ENCODE peak calls at places on chromosomes 16 and 17, in ten cellular contexts. Q is esophagus squamous epithelium, I is right lobe of liver, F is HCT116, Y is aorta, M is adipocyte, V is cardiac muscle cell, H is endothelial cell of umbilical vein, N is right atrium auricular region, O is right cardiac atrium. S is an unnamed sample. For H3K4me1, the result is how much of the 10 kb centered on the place peaks cover.

GRCh38 chr16:10390330-10390729 is 4.5 kb downstream of the ATF7IP2 start:
- DNase-seq in Q (no peak), I (no peak), F (no peak), Y (no peak), M (no peak), V (no peak), H (no peak), N (no peak), O (no peak), S (no peak)

GRCh38 chr17:18974407-18975149 is 22.6 kb downstream of the SLC5A10 start:
- DNase-seq in Q (no peak), I (no peak), F (no peak), Y (no peak), M (no peak), V (no peak), H (no peak), N (no peak), O (no peak), S (no peak)

GRCh38 chr17:1644493-1645206 is 882 bp downstream of the SCARF1 start:
- DNase-seq in Q (no peak), I (no peak), F (no peak), Y (no peak), M (no peak), V (peak), H (peak), N (no peak), O (no peak), S (no peak)

GRCh38 chr17:51397361-51398127 is 137.2 kb downstream of the UTP18 start:
- DNase-seq in Q (no peak), I (no peak), F (peak), Y (no peak), M (no peak), V (no peak), H (no peak), N (no peak), O (no peak), S (no peak)

GRCh38 chr17:77217136-77217535 is 76.4 kb downstream of the SEC14L1 start:
- DNase-seq in Q (no peak), I (no peak), F (no peak), Y (peak), M (no peak), V (no peak), H (no peak), N (no peak), O (no peak), S (no peak)

GRCh38 chr17:61209524-61209923 is 190.1 kb upstream of the TBX2 start:
- DNase-seq in Q (no peak), I (no peak), F (no peak), Y (no peak), M (no peak), V (no peak), H (no peak), N (no peak), O (no peak), S (no peak)

GRCh38 chr16:51759999-51760398 is 608.9 kb upstream of the SALL1 start:
- DNase-seq in Q (no peak), I (no peak), F (no peak), Y (no peak), M (no peak), V (no peak), H (no peak), N (no peak), O (no peak), S (no peak)

GRCh38 chr17:77316191-77316641 is 175.4 kb downstream of the SEC14L1 start:
- DNase-seq in Q (no peak), I (peak), F (no peak), Y (peak), M (peak), V (peak), H (no peak), N (peak), O (peak), S (no peak)

GRCh38 chr16:87692176-87692575 is 73.6 kb downstream of the KLHDC4 start:
- DNase-seq in Q (no peak), I (no peak), F (no peak), Y (no peak), M (no peak), V (no peak), H (no peak), N (no peak), O (no peak), S (no peak)

GRCh38 chr17:69592692-69593350 is 178.3 kb downstream of the MAP2K6 start:
- DNase-seq in Q (no peak), I (no peak), F (no peak), Y (no peak), M (peak), V (no peak), H (no peak), N (no peak), O (no peak), S (no peak)

DNA sequence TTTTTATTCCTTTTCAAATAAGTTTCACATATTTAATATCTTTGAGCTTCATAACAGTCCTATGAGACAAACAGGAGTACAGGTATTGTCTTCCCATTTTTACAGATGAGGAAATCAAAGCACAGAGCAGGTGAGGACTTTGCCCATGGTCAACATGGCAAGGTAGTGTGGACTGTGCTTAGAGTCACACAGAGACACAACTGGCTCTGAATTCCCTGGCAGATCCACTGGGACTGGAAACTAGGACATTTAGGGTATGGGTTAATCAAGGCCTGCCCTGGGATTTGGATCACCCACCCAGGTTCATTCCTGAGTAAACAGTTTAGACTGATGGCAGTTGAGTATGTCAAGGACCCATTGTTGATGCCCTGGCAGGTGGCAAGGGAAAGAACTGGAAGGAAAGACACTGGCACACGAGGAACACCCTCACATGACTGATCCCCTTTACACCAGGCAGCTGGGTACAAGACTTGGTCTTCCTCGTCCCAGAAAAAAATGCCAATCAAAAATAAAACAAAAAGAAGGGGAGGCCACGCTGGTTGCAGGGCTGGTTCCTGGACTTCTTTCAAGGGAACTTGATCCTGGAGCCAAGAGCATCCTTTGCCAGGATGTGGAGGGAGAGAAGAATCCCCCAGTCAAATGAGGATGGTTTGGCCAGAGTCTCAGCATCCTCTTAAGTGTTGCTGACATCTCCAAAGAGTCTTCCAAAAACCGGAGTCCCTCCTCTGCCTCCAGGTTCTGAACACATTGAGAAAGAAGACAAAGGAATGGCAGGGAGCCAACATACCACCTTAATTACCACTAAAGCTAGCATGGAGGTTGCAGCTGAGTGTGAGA is 34.9 kb downstream of the CHD9 start:
- DNase-seq in Q (no peak), I (no peak), F (no peak), Y (no peak), M (peak), V (peak), H (peak), N (no peak), O (no peak), S (no peak)
- H3K4me1 ChIP-seq in Q (half or more), I (half or more), F (under half), Y (under half), M (half or more), V (under half), H (under half), N (half or more), O (under half), S (half or more)

DNA sequence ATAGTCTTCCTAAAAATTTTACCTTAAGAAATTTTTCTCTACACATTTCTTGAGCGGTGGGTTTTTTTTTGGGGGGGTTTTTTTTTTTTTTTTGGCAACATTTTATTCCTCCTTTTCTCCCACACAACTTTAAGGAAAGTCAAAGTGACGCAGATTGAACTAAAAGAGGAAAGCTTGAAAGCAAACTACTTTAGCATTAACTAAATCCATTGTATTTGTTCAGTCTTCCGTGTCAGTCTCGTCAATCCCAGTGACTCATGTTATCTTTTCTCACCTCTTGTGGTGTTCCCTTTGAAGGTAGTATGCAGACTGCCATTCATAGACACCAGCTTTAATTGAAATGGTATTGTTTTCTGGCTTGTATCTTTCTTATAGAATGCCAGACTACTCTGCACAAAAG is 39.3 kb downstream of the TADA2A start:
- DNase-seq in Q (no peak), I (no peak), F (peak), Y (no peak), M (no peak), V (no peak), H (no peak), N (no peak), O (no peak), S (no peak)
- H3K4me1 ChIP-seq in Q (under half), I (under half), F (under half), Y (under half), M (under half), V (under half), H (under half), N (under half), O (under half), S (under half)

GRCh38 chr17:13544755-13545154 is 57.0 kb downstream of the HS3ST3A1 start:
- DNase-seq in Q (no peak), I (no peak), F (no peak), Y (no peak), M (no peak), V (peak), H (no peak), N (no peak), O (no peak), S (no peak)

GRCh38 chr17:13541032-13541480 is 60.7 kb downstream of the HS3ST3A1 start:
- DNase-seq in Q (no peak), I (no peak), F (peak), Y (no peak), M (peak), V (peak), H (no peak), N (no peak), O (no peak), S (no peak)

GRCh38 chr17:13540546-13540945 is 61.2 kb downstream of the HS3ST3A1 start:
- DNase-seq in Q (no peak), I (no peak), F (no peak), Y (no peak), M (no peak), V (no peak), H (no peak), N (no peak), O (no peak), S (no peak)

GRCh38 chr17:13544292-13544691 is 57.4 kb downstream of the HS3ST3A1 start:
- DNase-seq in Q (no peak), I (no peak), F (no peak), Y (peak), M (peak), V (peak), H (no peak), N (no peak), O (no peak), S (no peak)

DNA sequence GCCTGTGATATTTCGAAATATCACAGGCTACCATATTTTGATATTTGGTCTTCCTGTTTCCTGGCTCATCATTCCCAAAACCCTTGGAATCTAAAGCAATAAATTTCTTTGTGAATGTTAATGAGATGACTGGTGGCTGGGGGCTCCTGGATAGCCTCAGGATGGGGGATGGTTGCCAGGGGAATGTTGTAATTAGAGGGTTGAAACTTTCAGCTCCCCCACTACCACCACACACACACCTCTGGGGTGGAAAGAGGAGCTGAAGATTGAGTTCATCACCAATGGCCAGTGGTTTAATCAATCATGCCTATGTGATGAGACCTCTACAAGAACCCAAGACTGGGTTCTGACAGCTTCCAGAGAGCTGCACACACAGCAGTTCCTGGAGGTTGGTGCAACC is 59.1 kb downstream of the HS3ST3A1 start:
- DNase-seq in Q (no peak), I (no peak), F (no peak), Y (no peak), M (no peak), V (no peak), H (no peak), N (no peak), O (no peak), S (no peak)
- H3K4me1 ChIP-seq in Q (under half), I (under half), F (under half), Y (under half), M (under half), V (under half), H (under half), N (under half), O (under half), S (under half)

DNA sequence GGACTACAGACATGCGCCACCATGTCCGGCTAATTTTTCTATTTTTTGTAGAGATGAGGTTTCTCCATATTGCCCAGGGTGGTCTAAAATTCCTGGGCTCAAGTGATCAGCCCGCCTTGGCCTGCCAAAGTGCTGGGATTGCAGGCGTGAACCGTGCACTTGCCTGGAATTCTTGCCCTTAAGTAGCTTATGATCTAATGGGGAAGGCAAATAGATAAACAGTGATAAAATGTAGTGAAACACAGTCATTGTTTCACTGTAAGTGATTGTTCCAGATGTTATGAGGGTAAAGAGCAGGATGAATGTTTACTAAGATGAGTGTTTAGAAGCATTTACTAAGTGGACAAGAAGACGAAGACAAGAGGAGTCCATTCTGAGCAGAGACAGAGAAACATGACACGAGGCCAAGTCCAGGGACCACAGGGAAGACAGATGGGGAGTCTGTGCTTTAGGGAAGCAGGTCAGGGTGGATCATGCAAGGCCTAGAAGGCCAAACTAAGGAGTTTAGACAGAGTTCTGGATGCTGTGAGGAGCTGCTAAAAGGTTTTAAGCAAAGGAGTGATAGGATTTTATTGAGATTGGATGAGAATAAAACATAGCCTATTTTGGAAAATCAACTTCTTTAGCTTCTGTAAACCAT is 36.9 kb downstream of the YPEL2 start:
- DNase-seq in Q (no peak), I (no peak), F (no peak), Y (no peak), M (no peak), V (no peak), H (no peak), N (no peak), O (no peak), S (no peak)
- H3K4me1 ChIP-seq in Q (half or more), I (half or more), F (under half), Y (under half), M (half or more), V (half or more), H (half or more), N (half or more), O (half or more), S (half or more)

DNA sequence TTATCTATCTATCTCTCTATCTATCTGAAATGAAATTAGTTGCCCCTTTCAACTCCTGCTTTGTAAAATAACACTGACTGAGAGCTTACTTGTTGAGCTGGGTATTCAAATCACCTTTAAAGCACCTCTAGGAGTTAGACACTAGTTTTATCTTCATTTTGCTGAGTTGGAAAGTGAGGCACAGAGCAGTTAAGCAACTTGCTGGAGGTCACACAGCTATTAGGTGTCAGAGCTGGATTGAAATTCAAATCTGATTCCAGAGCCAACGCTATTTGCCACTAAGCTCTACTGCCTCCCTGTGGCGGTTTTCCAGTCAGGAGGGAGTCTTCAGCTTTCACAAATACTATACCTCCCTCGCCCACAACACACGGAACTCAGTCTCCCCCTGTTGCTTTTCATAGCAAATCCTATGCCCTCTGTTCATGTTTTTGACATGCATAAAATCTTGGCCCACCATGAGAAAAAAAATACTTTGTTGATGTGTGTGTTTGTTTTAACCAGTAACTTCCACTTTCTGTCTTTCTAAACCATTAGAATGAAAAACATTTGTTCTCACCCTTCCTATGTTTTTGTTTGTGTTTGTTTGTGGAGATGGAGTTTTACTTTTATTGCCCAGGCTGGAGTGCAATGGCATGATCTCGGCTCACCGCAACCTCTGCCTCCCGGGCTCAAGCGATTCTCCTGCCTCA is 74.8 kb upstream of the SMURF2 start:
- DNase-seq in Q (no peak), I (no peak), F (peak), Y (no peak), M (peak), V (peak), H (peak), N (no peak), O (no peak), S (no peak)
- H3K4me1 ChIP-seq in Q (under half), I (under half), F (half or more), Y (under half), M (under half), V (under half), H (under half), N (under half), O (under half), S (under half)

GRCh38 chr16:85640254-85640558 is 27.1 kb downstream of the GSE1 start:
- DNase-seq in Q (no peak), I (no peak), F (no peak), Y (no peak), M (no peak), V (no peak), H (no peak), N (no peak), O (no peak), S (no peak)
- H3K4me1 ChIP-seq in Q (half or more), I (under half), F (under half), Y (under half), M (under half), V (under half), H (under half), N (half or more), O (under half), S (under half)

GRCh38 chr17:48102700-48103378 is 1.6 kb upstream of the CBX1 start:
- DNase-seq in Q (no peak), I (no peak), F (no peak), Y (no peak), M (no peak), V (no peak), H (no peak), N (no peak), O (no peak), S (no peak)
- H3K4me1 ChIP-seq in Q (under half), I (under half), F (under half), Y (under half), M (under half), V (under half), H (under half), N (under half), O (under half), S (under half)

S was measured in vagina.